ENCODE peak calls at places on chromosomes 7 and 10, in five cellular contexts. T, U, O, B and A are unnamed samples.

GRCh38 chr10:50362547-50363125 is 111.3 kb upstream of the ASAH2 start:
- DNase-seq in T (peak; percentile 36), U (no peak), O (no peak), B (no peak), A (no peak)

GRCh38 chr10:129760003-129760315 is 204.1 kb downstream of the EBF3 start:
- DNase-seq in T (no peak), U (no peak), O (no peak), B (no peak), A (no peak)

GRCh38 chr10:132329565-132330485 is 2.2 kb upstream of the LRRC27 start:
- DNase-seq in T (peak; percentile 71), U (no peak), O (peak; percentile 90), B (no peak), A (peak; percentile 36)

GRCh38 chr7:36057375-36057774 is 95.7 kb upstream of the EEPD1 start:
- DNase-seq in T (no peak), U (no peak), O (no peak), B (no peak), A (no peak)

GRCh38 chr7:68216046-68216445 is 1219.4 kb downstream of the TYW1 start:
- DNase-seq in T (no peak), U (no peak), O (no peak), B (no peak), A (no peak)

GRCh38 chr7:27170936-27171635 is 3.0 kb downstream of the HOXA10 start:
- DNase-seq in T (peak; percentile 42), U (no peak), O (peak; percentile 70), B (no peak), A (peak; percentile 51)

GRCh38 chr7:37494940-37495339 is 46.3 kb upstream of the ELMO1 start:
- DNase-seq in T (no peak), U (no peak), O (no peak), B (no peak), A (no peak)

GRCh38 chr7:31811650-31812461 is 124.8 kb downstream of the PPP1R17 start:
- DNase-seq in T (peak; percentile 57), U (no peak), O (peak; percentile 80), B (no peak), A (no peak)

GRCh38 chr7:33719059-33719581 is 186.2 kb upstream of the BMPER start:
- DNase-seq in T (no peak), U (no peak), O (no peak), B (no peak), A (no peak)

GRCh38 chr10:21100871-21101514 is 203.9 kb upstream of the NEBL start:
- DNase-seq in T (peak; percentile 33), U (no peak), O (no peak), B (no peak), A (no peak)

GRCh38 chr10:102782698-102783540 is 39.2 kb downstream of the WBP1L start:
- DNase-seq in T (peak; percentile 96), U (no peak), O (peak; percentile 31), B (no peak), A (no peak)

GRCh38 chr7:121030308-121030707 is 41.8 kb downstream of the CPED1 start:
- DNase-seq in T (no peak), U (no peak), O (no peak), B (no peak), A (no peak)

GRCh38 chr7:29289156-29290021 is 94.8 kb downstream of the CHN2 start:
- DNase-seq in T (peak; percentile 41), U (no peak), O (peak; percentile 14), B (peak; percentile 94), A (peak; percentile 100)

GRCh38 chr10:22606164-22606614 is 108.2 kb downstream of the PIP4K2A start:
- DNase-seq in T (peak; percentile 29), U (peak; percentile 31), O (peak; percentile 82), B (no peak), A (no peak)

GRCh38 chr10:79490400-79491081 is 21.8 kb upstream of the EIF5AL1 start:
- DNase-seq in T (no peak), U (no peak), O (no peak), B (peak; percentile 25), A (no peak)

GRCh38 chr7:139984642-139985539 is 77.9 kb downstream of the PARP12 start:
- DNase-seq in T (no peak), U (no peak), O (no peak), B (no peak), A (no peak)

GRCh38 chr10:127537924-127538323 is 11.2 kb upstream of the NPS start:
- DNase-seq in T (no peak), U (no peak), O (no peak), B (no peak), A (no peak)

GRCh38 chr7:44201813-44202212 is 1.0 kb downstream of the YKT6 start:
- DNase-seq in T (no peak), U (no peak), O (peak; percentile 41), B (no peak), A (no peak)

GRCh38 chr7:69962856-69963149 is 364.5 kb downstream of the AUTS2 start:
- DNase-seq in T (no peak), U (no peak), O (no peak), B (no peak), A (no peak)